ENCODE peak calls at places on chromosomes 11 and 22, in six cellular contexts. B is AG09319, L is H1, P is Calu3, H is upper lobe of right lung, A is brain microvascular endothelial cell. Z is an unnamed sample.

GRCh38 chr11:61293869-61294716 is 1.0 kb downstream of the VWCE start:
- DNase-seq in L (no peak), B (no peak), P (peak), A (peak), H (peak), Z (no peak)

GRCh38 chr22:36303874-36304273 is 50.9 kb downstream of the APOL1 start:
- DNase-seq in A (no peak), P (peak), B (no peak), H (no peak), L (no peak), Z (no peak)

GRCh38 chr11:120612363-120613263 is 101.1 kb downstream of the GRIK4 start:
- DNase-seq in A (peak), H (no peak), P (peak), B (no peak), L (no peak), Z (no peak)

GRCh38 chr22:23891726-23892125 is 2.5 kb upstream of the MIF start:
- DNase-seq in L (no peak), P (no peak), B (no peak), A (no peak), H (no peak), Z (no peak)

GRCh38 chr22:35397095-35397904 is 2.6 kb upstream of the MCM5 start:
- DNase-seq in L (no peak), B (no peak), P (no peak), A (no peak), H (no peak), Z (no peak)

GRCh38 chr22:21823740-21824438 is 43.6 kb downstream of the MAPK1 start:
- DNase-seq in P (no peak), L (no peak), H (no peak), B (no peak), A (peak), Z (no peak)

GRCh38 chr22:48579035-48579914 is 1248.4 kb downstream of the BRD1 start:
- DNase-seq in L (no peak), H (no peak), B (no peak), A (no peak), P (no peak), Z (no peak)

GRCh38 chr11:66867425-66868040 is 10.7 kb downstream of the LRFN4 start:
- DNase-seq in P (no peak), L (no peak), B (no peak), A (no peak), H (no peak), Z (no peak)

GRCh38 chr22:19495562-19496323 is 16.0 kb downstream of the CDC45 start:
- DNase-seq in H (no peak), A (peak), B (no peak), L (no peak), P (no peak), Z (no peak)
- TF ChIP-seq CTCF in H (peak), A (peak), B (peak), L (no peak), P (no peak), Z (no peak)

DNA sequence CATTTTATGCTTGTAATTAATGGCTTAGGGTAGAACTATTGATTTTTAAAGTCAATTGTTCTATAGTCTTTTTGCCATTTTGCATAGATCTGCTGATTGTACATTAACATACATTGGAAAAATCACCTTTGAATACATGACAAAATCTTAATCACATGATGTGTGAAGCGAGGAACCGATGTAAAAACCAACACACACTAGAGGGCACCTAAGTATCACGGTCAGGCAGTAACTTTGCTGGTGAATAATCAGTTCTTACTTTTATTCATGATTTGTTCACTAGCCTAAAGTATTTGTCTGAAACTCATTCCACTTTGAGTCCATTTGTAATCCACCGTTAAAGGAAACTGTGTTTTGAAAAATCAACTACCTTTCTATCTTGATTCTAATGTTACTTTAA is 28.2 kb downstream of the JHY start:
- DNase-seq in P (no peak), A (peak), H (no peak), L (no peak), B (no peak), Z (no peak)
- TF ChIP-seq CTCF in P (no peak), A (peak), H (peak), L (peak), B (peak), Z (no peak)

GRCh38 chr11:65314501-65315203 is at the start of gene CDC42EP2:
- DNase-seq in H (peak), A (peak), L (no peak), B (peak), P (peak), Z (peak)
- TF ChIP-seq CTCF in H (no peak), A (no peak), L (peak), B (no peak), P (no peak), Z (no peak)

DNA sequence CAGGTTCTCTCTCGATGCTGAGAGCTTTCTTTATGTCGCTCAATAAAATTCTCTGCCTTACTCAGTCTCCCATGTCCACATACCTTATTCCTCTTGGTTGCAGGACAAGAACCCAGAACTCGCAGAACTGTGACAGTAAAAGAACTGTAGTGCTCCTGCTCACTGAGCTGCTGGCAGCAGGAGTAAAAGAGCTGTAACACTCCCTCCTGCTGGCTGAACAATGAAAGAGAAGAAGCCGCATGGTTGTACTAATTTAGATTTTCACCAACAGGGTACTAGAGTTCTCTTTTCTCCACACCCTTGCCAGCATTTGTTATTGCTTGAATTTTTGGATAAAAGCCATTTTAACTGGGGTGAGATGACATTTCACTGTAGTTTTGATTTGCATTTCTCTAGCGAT is 433.2 kb downstream of the GUCY1A2 start:
- DNase-seq in L (peak), B (peak), A (peak), P (no peak), H (no peak), Z (no peak)
- TF ChIP-seq CTCF in L (peak), B (peak), A (peak), P (no peak), H (no peak), Z (no peak)

GRCh38 chr11:95098826-95099225 is 9.2 kb downstream of the ENDOD1 start:
- DNase-seq in B (no peak), A (no peak), P (no peak), H (no peak), L (no peak), Z (no peak)
- TF ChIP-seq CTCF in B (no peak), A (no peak), P (no peak), H (no peak), L (no peak), Z (no peak)

DNA sequence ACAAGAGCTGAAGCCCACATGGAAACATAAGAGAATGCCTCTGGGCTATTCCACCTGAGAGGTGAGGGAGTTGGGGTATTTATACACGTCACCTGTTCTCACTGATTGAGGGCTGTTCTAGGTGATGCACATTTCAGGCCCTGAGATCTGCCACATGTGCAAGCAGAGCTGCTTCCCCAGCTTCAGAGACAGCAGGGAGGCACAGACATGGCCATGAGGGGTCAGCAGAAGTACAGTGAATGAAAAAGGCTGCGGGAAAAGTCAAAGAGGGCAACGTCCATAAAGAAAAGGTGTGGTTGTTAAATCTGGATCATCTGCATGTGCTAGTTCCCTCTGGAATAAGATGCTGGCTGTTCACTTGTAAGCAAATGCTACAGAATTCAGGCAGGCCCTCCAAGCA is 75.4 kb downstream of the GAB4 start:
- DNase-seq in H (no peak), L (no peak), B (no peak), A (no peak), P (no peak), Z (no peak)
- TF ChIP-seq CTCF in H (no peak), L (peak), B (no peak), A (no peak), P (no peak), Z (no peak)

DNA sequence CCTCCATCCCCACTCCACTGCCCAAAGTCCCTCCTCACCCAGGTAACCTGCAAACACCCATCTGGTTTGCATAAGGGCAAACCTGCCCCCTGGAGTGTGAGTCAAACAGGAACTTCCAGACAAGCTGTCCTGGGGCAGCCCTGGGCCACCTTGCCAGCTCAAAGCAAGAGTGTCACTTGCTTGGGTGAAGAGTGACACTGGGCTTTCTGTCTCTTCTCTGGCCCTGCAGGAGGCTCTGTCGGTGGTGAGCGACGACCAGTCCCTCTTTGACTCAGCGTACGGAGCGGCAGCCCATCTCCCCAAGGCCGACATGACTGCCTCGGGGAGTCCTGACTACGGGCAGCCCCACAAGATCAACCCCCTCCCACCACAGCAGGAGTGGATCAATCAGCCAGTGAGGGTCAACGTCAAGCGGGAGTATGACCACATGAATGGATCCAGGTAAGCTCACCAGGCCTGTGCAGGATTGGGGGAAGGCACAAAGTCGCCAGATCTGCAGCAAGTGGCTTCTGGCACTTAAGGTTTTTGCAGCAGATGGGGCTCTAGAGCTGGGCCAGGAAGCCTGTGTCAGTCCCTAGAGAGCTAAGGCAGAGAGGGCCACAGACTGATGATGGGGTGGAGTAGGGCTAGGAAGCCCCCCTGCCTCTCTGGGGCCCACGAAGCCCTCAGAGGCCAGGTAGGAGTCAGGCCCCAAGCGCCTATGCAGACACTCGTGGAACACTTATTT is 64.2 kb downstream of the FLI1 start:
- DNase-seq in B (no peak), A (no peak), P (peak), L (no peak), H (no peak), Z (no peak)
- TF ChIP-seq CTCF in B (no peak), A (no peak), P (no peak), L (peak), H (no peak), Z (no peak)